ENCODE peak calls at places on chromosome 4, in five cellular contexts. T is GM12878, M is HepG2, K is K562, U is H1. N is an unnamed sample.

GRCh38 chr4:94345984-94346383 is 3.3 kb upstream of the HPGDS start:
- DNase-seq in K (no peak), M (no peak), U (no peak), T (no peak), N (no peak)

GRCh38 chr4:24024157-24024556 is 134.3 kb upstream of the PPARGC1A start:
- DNase-seq in K (no peak), T (no peak), M (no peak), U (no peak), N (no peak)

GRCh38 chr4:47862297-47862696 is 24.4 kb upstream of the CORIN start:
- DNase-seq in U (no peak), K (no peak), T (no peak), M (no peak), N (no peak)

GRCh38 chr4:136750898-136751297 is 781.4 kb downstream of the PCDH18 start:
- DNase-seq in M (peak; percentile 5), U (no peak), T (no peak), K (no peak), N (no peak)

GRCh38 chr4:163922302-163922701 is 427.8 kb downstream of the TMA16 start:
- DNase-seq in K (no peak), U (no peak), T (no peak), M (no peak), N (no peak)

GRCh38 chr4:82138376-82138775 is 235.4 kb downstream of the HNRNPD start:
- DNase-seq in T (no peak), M (no peak), K (no peak), U (no peak), N (no peak)

GRCh38 chr4:110164856-110165255 is 33.6 kb downstream of the ELOVL6 start:
- DNase-seq in T (no peak), M (no peak), K (no peak), U (no peak), N (no peak)

GRCh38 chr4:177275999-177276398 is 33.7 kb upstream of the NEIL3 start:
- DNase-seq in U (no peak), T (no peak), K (no peak), M (no peak), N (no peak)

GRCh38 chr4:74559853-74560252 is 114.9 kb downstream of the AREG start:
- DNase-seq in M (no peak), T (no peak), K (no peak), U (no peak), N (no peak)

GRCh38 chr4:119132306-119132705 is 3.3 kb upstream of the MYOZ2 start:
- DNase-seq in U (no peak), M (no peak), K (no peak), T (no peak), N (no peak)

GRCh38 chr4:57374866-57375595 is 264.8 kb upstream of the IGFBP7 start:
- DNase-seq in U (no peak), T (no peak), K (no peak), M (no peak), N (no peak)

GRCh38 chr4:5024673-5025072 is 5.4 kb upstream of the CYTL1 start:
- DNase-seq in M (no peak), U (no peak), K (no peak), T (no peak), N (no peak)

GRCh38 chr4:30802622-30803323 is 82.6 kb downstream of the PCDH7 start:
- DNase-seq in U (no peak), T (no peak), M (no peak), K (no peak), N (peak; percentile 88)

GRCh38 chr4:7254736-7255487 is 62.6 kb downstream of the SORCS2 start:
- DNase-seq in K (no peak), M (no peak), T (peak; percentile 54), U (no peak), N (no peak)

GRCh38 chr4:170090667-170091052 is 904 bp upstream of the AADAT start:
- DNase-seq in U (no peak), T (no peak), M (no peak), K (no peak), N (no peak)

GRCh38 chr4:56860781-56861180 is 39.3 kb upstream of the SPINK2 start:
- DNase-seq in U (no peak), T (no peak), K (no peak), M (no peak), N (no peak)

GRCh38 chr4:166896254-166896653 is 338.0 kb downstream of the SPOCK3 start:
- DNase-seq in M (no peak), T (no peak), U (no peak), K (no peak), N (no peak)

GRCh38 chr4:8244931-8245460 is 24.6 kb upstream of the HTRA3 start:
- DNase-seq in K (no peak), U (no peak), T (no peak), M (no peak), N (no peak)

GRCh38 chr4:177005801-177006230 is 213.1 kb upstream of the VEGFC start:
- DNase-seq in K (no peak), M (no peak), U (no peak), T (no peak), N (no peak)

GRCh38 chr4:187127456-187127855 is 403.8 kb upstream of the FAT1 start:
- DNase-seq in U (no peak), M (no peak), K (no peak), T (no peak), N (no peak)

GRCh38 chr4:79852305-79852730 is 220.7 kb downstream of the ANTXR2 start:
- DNase-seq in M (peak; percentile 10), K (no peak), T (no peak), U (no peak), N (peak; percentile 40)

GRCh38 chr4:173461170-173461569 is 62.3 kb upstream of the SCRG1 start:
- DNase-seq in T (no peak), M (no peak), K (no peak), U (no peak), N (no peak)

GRCh38 chr4:72809208-72809607 is 240.2 kb upstream of the ADAMTS3 start:
- DNase-seq in U (no peak), K (no peak), T (no peak), M (no peak), N (no peak)

GRCh38 chr4:70651864-70652506 is 14.3 kb downstream of the JCHAIN start:
- DNase-seq in U (no peak), T (no peak), K (no peak), M (peak; percentile 27), N (peak; percentile 52)

GRCh38 chr4:18075823-18076433 is 54.4 kb upstream of the LCORL start:
- DNase-seq in M (peak; percentile 56), K (peak; percentile 43), U (peak; percentile 17), T (no peak), N (peak; percentile 52)

GRCh38 chr4:74100531-74100930 is 1.5 kb upstream of the CXCL2 start:
- DNase-seq in K (no peak), M (no peak), U (no peak), T (no peak), N (no peak)

GRCh38 chr4:121272526-121272925 is 108.3 kb downstream of the QRFPR start:
- DNase-seq in K (no peak), U (no peak), M (no peak), T (no peak), N (no peak)

DNA sequence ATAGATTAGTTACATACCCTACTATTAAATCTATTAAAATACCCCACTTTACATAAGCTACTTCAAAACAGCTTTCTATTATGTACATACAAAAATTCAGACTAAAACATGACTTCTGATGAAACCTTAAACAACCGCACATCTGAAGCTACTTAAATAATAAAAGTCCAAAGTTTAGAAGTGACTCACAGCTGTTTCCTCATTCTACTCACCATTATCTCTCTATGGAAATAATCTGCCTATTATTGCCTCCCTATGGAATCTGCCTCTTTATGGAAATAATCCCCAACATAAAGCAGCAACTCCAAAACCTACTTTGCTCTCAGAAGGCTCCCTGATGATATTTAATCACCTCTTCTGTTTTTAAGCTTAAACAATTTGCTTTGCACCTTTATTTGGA is 15.7 kb upstream of the BANK1 start:
- DNase-seq in K (no peak), M (peak; percentile 68), T (no peak), U (no peak), N (no peak)
- TF ChIP-seq RAD21 in K (no peak), M (no peak), T (no peak), U (no peak), N (no peak)

DNA sequence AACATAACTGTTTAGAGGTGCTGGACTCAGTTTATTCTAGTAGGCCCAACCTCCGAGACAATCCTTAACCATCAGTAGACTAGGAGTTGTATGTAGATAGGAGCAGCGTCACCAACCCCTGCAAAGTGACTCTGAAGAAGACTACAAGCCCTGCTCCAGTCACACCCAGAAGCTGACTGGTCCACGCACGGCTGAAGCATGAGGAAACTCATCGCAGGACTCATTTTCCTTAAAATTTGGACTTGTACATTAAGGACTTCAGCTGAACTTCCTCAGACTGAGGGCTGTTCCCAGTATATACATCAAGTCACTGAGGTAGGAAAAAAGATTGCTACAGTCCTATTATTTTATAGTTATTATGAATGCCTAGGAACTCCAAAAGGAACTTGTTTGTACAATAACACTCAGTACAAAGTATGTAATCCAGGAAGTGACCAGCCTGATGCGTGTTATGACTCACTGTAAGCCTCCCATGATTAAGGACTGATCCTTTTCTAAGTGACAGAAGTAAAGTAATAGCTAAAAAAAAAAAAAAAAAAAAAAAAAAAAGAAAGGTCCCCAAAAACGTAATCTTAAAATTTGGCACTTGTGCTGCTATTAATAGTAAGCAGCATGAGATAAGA is 41.6 kb upstream of the UGT2B7 start:
- DNase-seq in T (no peak), U (no peak), M (peak; percentile 66), K (no peak), N (peak; percentile 13)
- TF ChIP-seq ZNF274 in T (no peak), U (no peak), M (no peak), K (no peak), N (no peak)

DNA sequence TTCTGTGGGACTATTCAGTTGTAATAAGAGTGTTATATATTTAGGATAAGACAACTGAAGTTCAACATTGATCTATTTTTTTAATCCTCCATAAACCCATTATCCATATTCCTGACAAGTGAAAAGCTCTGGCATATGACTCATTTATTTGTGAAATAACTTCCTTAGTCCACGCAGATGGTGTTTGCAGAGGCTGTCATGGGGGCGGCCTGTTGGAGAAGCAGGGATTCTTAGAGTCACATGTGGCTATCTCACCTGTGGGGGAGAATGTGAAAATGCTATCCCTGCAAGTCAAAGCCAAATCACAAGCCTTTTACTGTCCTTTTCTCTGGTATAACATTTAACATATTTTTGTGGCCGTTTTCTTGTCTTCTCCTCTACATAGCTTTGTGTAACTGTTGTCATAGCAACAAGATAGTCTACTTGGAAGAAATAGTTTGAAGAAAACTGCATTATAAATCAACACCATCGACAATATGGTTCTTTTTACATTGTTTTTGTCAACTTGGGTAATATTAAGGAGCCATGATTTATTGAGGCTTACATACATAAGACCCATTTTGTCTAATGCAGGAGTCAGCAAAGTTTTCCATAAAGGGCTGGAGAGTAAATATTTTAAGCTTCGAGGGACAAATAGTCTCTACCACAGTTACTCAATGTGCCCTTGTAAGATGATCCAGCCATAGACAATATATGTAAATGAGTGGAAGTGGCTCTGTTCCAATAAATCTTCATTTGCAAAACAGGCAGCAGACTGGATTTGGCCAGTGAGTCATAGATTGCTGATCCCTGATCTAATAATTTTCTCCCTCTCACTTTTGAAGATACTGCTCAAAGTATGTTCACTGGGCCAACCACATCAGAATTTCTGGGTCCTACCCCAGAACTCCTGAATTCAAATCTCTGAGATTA is 395.0 kb downstream of the DTHD1 start:
- DNase-seq in T (no peak), K (no peak), U (no peak), M (no peak), N (no peak)
- TF ChIP-seq RAD21 in T (no peak), K (no peak), U (no peak), M (no peak), N (no peak)

DNA sequence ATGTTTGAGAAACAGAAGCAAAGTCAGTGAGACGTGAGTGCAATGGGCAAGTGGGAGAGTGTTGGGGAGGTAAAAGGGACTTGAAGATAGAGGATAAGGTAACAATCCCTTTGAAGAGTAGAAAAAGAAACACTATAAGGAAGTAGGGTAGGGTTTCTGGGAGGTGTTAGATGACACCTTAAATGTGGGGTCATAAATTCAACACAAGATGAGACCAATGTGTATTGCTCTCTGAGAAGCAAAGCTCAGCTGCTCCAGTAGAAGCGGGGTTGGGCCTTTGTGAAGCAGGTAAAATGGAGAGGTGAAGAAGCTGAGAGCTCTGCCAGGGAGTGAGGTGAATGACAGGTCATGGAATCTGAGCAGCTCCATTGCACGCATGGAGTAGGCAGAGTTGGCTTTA is 85.3 kb downstream of the REELD1 start:
- DNase-seq in U (no peak), M (no peak), K (no peak), T (no peak), N (no peak)
- TF ChIP-seq ZNF274 in U (no peak), M (no peak), K (no peak), T (no peak), N (no peak)

N was measured in HCT116.